ENCODE peak calls at places on chromosomes 5 and 9, in six cellular contexts. P is breast epithelium, K is RWPE1, E is progenitor cell of endocrine pancreas, N is OCI-LY7, D is left ventricle myocardium inferior. Y is an unnamed sample.

GRCh38 chr9:83047839-83048775 is 14.8 kb downstream of the RASEF start:
- DNase-seq in P (peak; percentile 64), N (no peak), E (no peak), K (no peak), D (peak; percentile 19), Y (no peak)

GRCh38 chr9:98575379-98576346 is 133.1 kb downstream of the GABBR2 start:
- DNase-seq in N (peak; percentile 29), K (peak; percentile 54), P (no peak), D (no peak), E (no peak), Y (peak; percentile 78)

GRCh38 chr9:85727500-85727899 is 14.3 kb downstream of the AGTPBP1 start:
- DNase-seq in N (no peak), E (no peak), D (no peak), K (no peak), P (no peak), Y (no peak)

GRCh38 chr9:97501177-97501971 is at the start of gene TMOD1:
- DNase-seq in N (no peak), P (no peak), D (peak; percentile 82), E (peak; percentile 39), K (peak; percentile 93), Y (peak; percentile 97)

GRCh38 chr5:88190106-88190834 is 78.4 kb downstream of the TMEM161B start:
- DNase-seq in N (no peak), P (no peak), K (no peak), E (no peak), D (no peak), Y (no peak)

GRCh38 chr5:138241688-138242547 is 28.8 kb upstream of the CDC23 start:
- DNase-seq in K (no peak), D (peak; percentile 22), N (no peak), E (peak; percentile 34), P (no peak), Y (peak; percentile 49)

GRCh38 chr9:25677301-25678146 is 720 bp downstream of the TUSC1 start:
- DNase-seq in P (peak; percentile 88), K (peak; percentile 70), D (peak; percentile 88), N (no peak), E (no peak), Y (peak; percentile 38)

GRCh38 chr5:179292681-179293080 is 52.6 kb downstream of the ADAMTS2 start:
- DNase-seq in D (no peak), N (no peak), P (no peak), K (no peak), E (no peak), Y (no peak)

GRCh38 chr9:17613723-17614122 is 34.9 kb downstream of the SH3GL2 start:
- DNase-seq in E (no peak), K (peak; percentile 7), N (no peak), D (no peak), P (no peak), Y (no peak)

GRCh38 chr5:149618581-149619248 is 37.4 kb downstream of the ARHGEF37 start:
- DNase-seq in K (peak; percentile 93), E (no peak), N (peak; percentile 78), P (no peak), D (no peak), Y (peak; percentile 76)

GRCh38 chr5:160054831-160055230 is 45.9 kb downstream of the TTC1 start:
- DNase-seq in N (no peak), D (no peak), K (peak; percentile 30), E (no peak), P (no peak), Y (no peak)

GRCh38 chr5:76082790-76083554 is at the start of gene SV2C:
- DNase-seq in P (no peak), D (no peak), E (peak; percentile 34), N (no peak), K (no peak), Y (peak; percentile 55)

GRCh38 chr5:43010956-43011355 is 29.2 kb downstream of the ANXA2R start:
- DNase-seq in K (no peak), P (no peak), N (no peak), D (no peak), E (no peak), Y (no peak)

GRCh38 chr9:95947118-95947517 is 71.6 kb downstream of the ERCC6L2 start:
- DNase-seq in E (no peak), K (no peak), N (no peak), D (no peak), P (no peak), Y (no peak)

GRCh38 chr5:33501899-33502298 is 61.1 kb downstream of the TARS1 start:
- DNase-seq in E (no peak), P (no peak), K (no peak), N (no peak), D (no peak), Y (no peak)

GRCh38 chr5:56696900-56697299 is 118.4 kb upstream of the MAP3K1 start:
- DNase-seq in P (no peak), E (no peak), N (no peak), D (no peak), K (no peak), Y (no peak)

GRCh38 chr9:36328798-36329411 is 70.7 kb upstream of the GNE start:
- DNase-seq in K (peak; percentile 75), D (no peak), E (no peak), P (no peak), N (peak; percentile 78), Y (peak; percentile 75)

GRCh38 chr5:23208959-23209431 is 298.4 kb upstream of the PRDM9 start:
- DNase-seq in K (peak; percentile 53), D (no peak), N (peak; percentile 42), E (no peak), P (no peak), Y (peak; percentile 56)

GRCh38 chr5:127892467-127893207 is 189.4 kb downstream of the CCDC192 start:
- DNase-seq in D (no peak), E (no peak), K (peak; percentile 57), N (no peak), P (no peak), Y (no peak)

GRCh38 chr5:14199902-14200301 is 56.8 kb downstream of the TRIO start:
- DNase-seq in P (no peak), N (no peak), K (no peak), D (peak; percentile 40), E (no peak), Y (no peak)

GRCh38 chr9:121735065-121735791 is 83.8 kb downstream of the DAB2IP start:
- DNase-seq in D (no peak), N (peak; percentile 72), K (peak; percentile 64), P (no peak), E (no peak), Y (peak; percentile 71)

GRCh38 chr9:110835404-110835803 is 166.8 kb downstream of the MUSK start:
- DNase-seq in K (peak; percentile 85), P (no peak), N (no peak), E (no peak), D (no peak), Y (no peak)

GRCh38 chr9:32811251-32811650 is 27.9 kb downstream of the TMEM215 start:
- DNase-seq in E (no peak), D (no peak), P (no peak), K (no peak), N (no peak), Y (no peak)

GRCh38 chr9:6779417-6780241 is 21.9 kb downstream of the KDM4C start:
- DNase-seq in K (no peak), D (no peak), N (no peak), P (no peak), E (no peak), Y (no peak)

GRCh38 chr5:152188219-152188618 is 216.9 kb downstream of the NMUR2 start:
- DNase-seq in K (no peak), E (no peak), N (no peak), P (no peak), D (no peak), Y (no peak)

GRCh38 chr5:151180291-151180690 is 22.7 kb upstream of the ANXA6 start:
- DNase-seq in D (no peak), N (no peak), K (no peak), P (no peak), E (no peak), Y (no peak)

GRCh38 chr9:131043646-131044045 is 34.7 kb downstream of the LAMC3 start:
- DNase-seq in E (no peak), K (no peak), D (no peak), P (no peak), N (peak; percentile 22), Y (no peak)

GRCh38 chr5:5591567-5591966 is 169.1 kb downstream of the ICE1 start:
- DNase-seq in P (no peak), D (no peak), N (no peak), K (no peak), E (no peak), Y (no peak)

GRCh38 chr9:89748831-89749499 is 144.2 kb downstream of the GADD45G start:
- DNase-seq in E (no peak), N (no peak), P (no peak), K (no peak), D (no peak), Y (no peak)

GRCh38 chr9:89078421-89078820 is 87.2 kb downstream of the S1PR3 start:
- DNase-seq in D (no peak), E (no peak), N (no peak), P (no peak), K (no peak), Y (no peak)

DNA sequence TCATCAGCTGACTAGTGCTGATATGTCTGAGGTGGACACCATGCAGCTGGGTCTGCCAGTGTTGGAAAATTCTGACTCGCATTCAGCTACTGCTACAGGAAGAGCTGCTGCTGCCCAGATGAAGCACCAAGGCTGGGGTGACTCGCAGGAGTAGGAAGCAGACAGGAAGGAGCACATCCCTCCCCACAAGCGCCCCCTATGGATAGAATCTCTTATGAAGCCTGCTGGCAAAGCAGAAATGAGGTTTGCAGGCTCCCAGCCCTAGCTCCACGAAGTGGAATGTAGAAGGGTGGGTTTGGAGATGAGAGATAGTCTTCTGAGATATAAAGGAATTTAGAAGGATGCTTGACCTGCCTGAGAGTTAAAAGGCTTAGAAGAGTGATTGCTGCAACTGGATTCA is 443.0 kb downstream of the ACTL7B start:
- DNase-seq in P (no peak), D (no peak), E (no peak), N (peak; percentile 4), K (no peak), Y (no peak)
- TF ChIP-seq CTCF in P (no peak), D (no peak), E (peak; percentile 17), N (peak; percentile 48), K (no peak), Y (no peak)

GRCh38 chr5:146595088-146595487 is 79.1 kb upstream of the GPR151 start:
- DNase-seq in K (no peak), D (no peak), E (no peak), P (no peak), N (peak; percentile 10), Y (no peak)
- TF ChIP-seq CTCF in K (no peak), D (no peak), E (no peak), P (no peak), N (peak; percentile 42), Y (no peak)

DNA sequence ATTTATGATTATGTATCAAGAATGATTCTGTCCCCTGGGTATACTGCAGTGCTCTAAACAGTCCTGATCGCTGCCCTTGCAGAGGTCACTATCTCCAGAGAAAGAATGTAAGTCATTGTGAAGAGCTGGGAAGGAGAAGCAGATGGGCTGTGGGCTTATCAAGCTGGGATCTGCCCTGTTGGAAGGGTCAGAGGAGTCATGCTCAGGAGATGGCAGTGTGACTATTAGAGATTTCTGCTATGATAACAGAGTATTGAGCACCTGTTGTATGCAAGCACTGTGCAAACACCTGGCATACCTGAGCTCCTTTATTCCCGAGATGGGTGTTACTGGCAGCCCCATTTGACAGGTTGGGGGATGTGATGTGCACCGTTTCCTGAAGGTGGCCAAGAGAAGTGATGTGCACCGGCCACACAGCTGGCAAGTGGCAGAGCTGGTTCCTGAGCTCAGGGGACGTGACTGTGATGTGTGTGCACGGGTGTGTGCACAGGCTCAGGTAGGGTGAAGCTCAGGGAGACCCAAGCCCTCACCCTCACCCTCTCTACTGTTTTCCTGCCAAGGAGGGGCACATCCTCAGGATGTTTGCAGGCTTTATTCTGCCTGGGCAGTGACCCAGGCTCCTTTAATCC is 56.5 kb downstream of the WWC1 start:
- DNase-seq in N (no peak), E (no peak), D (no peak), K (no peak), P (no peak), Y (no peak)
- TF ChIP-seq CTCF in N (no peak), E (no peak), D (no peak), K (no peak), P (no peak), Y (no peak)

GRCh38 chr9:133506653-133507038 is 18.1 kb downstream of the MYMK start:
- DNase-seq in D (peak; percentile 65), P (no peak), N (no peak), K (peak; percentile 54), E (no peak), Y (no peak)
- TF ChIP-seq CTCF in D (no peak), P (no peak), N (no peak), K (no peak), E (no peak), Y (no peak)